ENCODE peak calls at places on chromosomes 16 and 17, in six cellular contexts. H is A549, Y is heart right ventricle, B is BJ, T is keratinocyte, C is psoas muscle. O is an unnamed sample.

GRCh38 chr17:2087597-2088211 is 32.8 kb downstream of the HIC1 start:
- DNase-seq in H (no peak), Y (no peak), B (no peak), T (no peak), C (peak), O (peak)

GRCh38 chr16:48936811-48937210 is 326.8 kb upstream of the N4BP1 start:
- DNase-seq in H (no peak), Y (no peak), B (no peak), T (no peak), C (no peak), O (no peak)

GRCh38 chr17:43368740-43369506 is 29.9 kb upstream of the ARL4D start:
- DNase-seq in H (peak), Y (peak), B (no peak), T (no peak), C (peak), O (peak)

GRCh38 chr17:68491381-68491849 is 20.8 kb upstream of the PRKAR1A start:
- DNase-seq in H (no peak), Y (no peak), B (no peak), T (no peak), C (no peak), O (no peak)

GRCh38 chr16:19589106-19589505 is 33.6 kb downstream of the VPS35L start:
- DNase-seq in H (no peak), Y (no peak), B (no peak), T (no peak), C (no peak), O (no peak)

GRCh38 chr17:47701603-47702002 is 7.6 kb downstream of the TBKBP1 start:
- DNase-seq in H (no peak), Y (no peak), B (no peak), T (no peak), C (no peak), O (no peak)

GRCh38 chr16:87938412-87938949 is 2.2 kb upstream of the CA5A start:
- DNase-seq in H (no peak), Y (no peak), B (no peak), T (no peak), C (peak), O (no peak)

GRCh38 chr17:17098426-17099035 is 56.3 kb downstream of the MPRIP start:
- DNase-seq in H (no peak), Y (peak), B (no peak), T (no peak), C (peak), O (no peak)

GRCh38 chr17:39924691-39925055 is 2.7 kb downstream of the ORMDL3 start:
- DNase-seq in H (no peak), Y (no peak), B (no peak), T (no peak), C (no peak), O (no peak)

GRCh38 chr16:54268766-54269165 is 17.8 kb downstream of the IRX3 start:
- DNase-seq in H (no peak), Y (no peak), B (no peak), T (no peak), C (no peak), O (no peak)

GRCh38 chr17:73776978-73777567 is 132.8 kb upstream of the SDK2 start:
- DNase-seq in H (no peak), Y (no peak), B (no peak), T (no peak), C (no peak), O (no peak)

GRCh38 chr17:8150194-8151119 is 1.7 kb downstream of the PER1 start:
- DNase-seq in H (no peak), Y (peak), B (no peak), T (no peak), C (no peak), O (no peak)

GRCh38 chr16:87723224-87723619 is 42.6 kb downstream of the KLHDC4 start:
- DNase-seq in H (no peak), Y (peak), B (no peak), T (no peak), C (peak), O (peak)

GRCh38 chr17:17906418-17907215 is 65.6 kb downstream of the TOM1L2 start:
- DNase-seq in H (no peak), Y (no peak), B (no peak), T (no peak), C (no peak), O (no peak)

GRCh38 chr17:15284537-15284936 is 19.4 kb upstream of the PMP22 start:
- DNase-seq in H (no peak), Y (no peak), B (no peak), T (no peak), C (no peak), O (no peak)

GRCh38 chr17:80219777-80220708 is at the start of the genes SGSH and SLC26A11:
- DNase-seq in H (peak), Y (peak), B (no peak), T (no peak), C (peak), O (peak)

GRCh38 chr17:46141645-46142044 is 51.6 kb downstream of the KANSL1 start:
- DNase-seq in H (no peak), Y (no peak), B (no peak), T (no peak), C (no peak), O (no peak)

GRCh38 chr17:81246343-81246670 is 7.2 kb downstream of the NDUFAF8 start:
- DNase-seq in H (no peak), Y (peak), B (no peak), T (no peak), C (peak), O (no peak)

GRCh38 chr17:49548506-49549310 is 27.0 kb upstream of the NXPH3 start:
- DNase-seq in H (peak), Y (peak), B (no peak), T (no peak), C (peak), O (peak)

GRCh38 chr16:85935957-85936760 is 37.2 kb downstream of the IRF8 start:
- DNase-seq in H (no peak), Y (no peak), B (no peak), T (no peak), C (peak), O (peak)

GRCh38 chr16:57810197-57811024 is 8.1 kb upstream of the KIFC3 start:
- DNase-seq in H (peak), Y (peak), B (peak), T (no peak), C (peak), O (peak)

GRCh38 chr16:86665319-86665675 is 86.9 kb downstream of the FOXL1 start:
- DNase-seq in H (no peak), Y (no peak), B (no peak), T (no peak), C (no peak), O (no peak)

GRCh38 chr16:89201467-89202377 is 1.4 kb upstream of the SLC22A31 start:
- DNase-seq in H (peak), Y (peak), B (no peak), T (peak), C (peak), O (peak)

GRCh38 chr16:54690710-54691109 is 240.0 kb upstream of the IRX5 start:
- DNase-seq in H (no peak), Y (no peak), B (no peak), T (no peak), C (no peak), O (no peak)

GRCh38 chr17:3447625-3448024 is 14.0 kb upstream of the OR1E2 start:
- DNase-seq in H (no peak), Y (no peak), B (no peak), T (no peak), C (no peak), O (no peak)

GRCh38 chr16:9929313-9929712 is 252.9 kb downstream of the GRIN2A start:
- DNase-seq in H (no peak), Y (no peak), B (no peak), T (no peak), C (no peak), O (peak)

GRCh38 chr16:31333686-31334649 is 21.0 kb upstream of the ITGAX start:
- DNase-seq in H (peak), Y (no peak), B (no peak), T (no peak), C (no peak), O (peak)

GRCh38 chr17:8221663-8222379 is 11.4 kb upstream of the AURKB start:
- DNase-seq in H (peak), Y (peak), B (peak), T (peak), C (peak), O (peak)

GRCh38 chr17:30547778-30548177 is 70.6 kb downstream of the GOSR1 start:
- DNase-seq in H (no peak), Y (no peak), B (no peak), T (no peak), C (no peak), O (no peak)

GRCh38 chr17:65472602-65473001 is 88.8 kb downstream of the AXIN2 start:
- DNase-seq in H (no peak), Y (no peak), B (peak), T (no peak), C (peak), O (no peak)

GRCh38 chr16:12228607-12229499 is 252.3 kb downstream of the SNX29 start:
- DNase-seq in H (peak), Y (peak), B (peak), T (no peak), C (no peak), O (peak)

GRCh38 chr17:8941520-8941919 is 24.0 kb downstream of the PIK3R5 start:
- DNase-seq in H (no peak), Y (no peak), B (no peak), T (no peak), C (no peak), O (no peak)

GRCh38 chr16:88967800-88968588 is 9.0 kb downstream of the CBFA2T3 start:
- DNase-seq in H (no peak), Y (peak), B (no peak), T (no peak), C (peak), O (peak)

GRCh38 chr17:20153231-20153630 is 144.1 kb downstream of the SPECC1 start:
- DNase-seq in H (no peak), Y (no peak), B (no peak), T (no peak), C (no peak), O (peak)

GRCh38 chr16:86490859-86491642 is 19.3 kb upstream of the FOXF1 start:
- DNase-seq in H (no peak), Y (no peak), B (no peak), T (no peak), C (no peak), O (no peak)

GRCh38 chr17:57902800-57903759 is 52.1 kb downstream of the CUEDC1 start:
- DNase-seq in H (peak), Y (peak), B (peak), T (peak), C (peak), O (peak)

GRCh38 chr16:78244131-78244899 is 144.9 kb downstream of the WWOX start:
- DNase-seq in H (no peak), Y (no peak), B (no peak), T (no peak), C (no peak), O (no peak)

GRCh38 chr17:66468241-66469087 is 166.1 kb downstream of the PRKCA start:
- DNase-seq in H (no peak), Y (no peak), B (no peak), T (peak), C (no peak), O (no peak)

GRCh38 chr17:56674401-56674925 is 81.0 kb downstream of the NOG start:
- DNase-seq in H (no peak), Y (no peak), B (no peak), T (no peak), C (no peak), O (no peak)

GRCh38 chr17:56675876-56676660 is 82.6 kb downstream of the NOG start:
- DNase-seq in H (no peak), Y (no peak), B (no peak), T (no peak), C (no peak), O (no peak)

GRCh38 chr17:56679148-56679766 is 85.8 kb downstream of the NOG start:
- DNase-seq in H (peak), Y (no peak), B (no peak), T (no peak), C (peak), O (peak)

GRCh38 chr17:56678249-56679144 is 85.0 kb downstream of the NOG start:
- DNase-seq in H (no peak), Y (no peak), B (no peak), T (no peak), C (no peak), O (no peak)

DNA sequence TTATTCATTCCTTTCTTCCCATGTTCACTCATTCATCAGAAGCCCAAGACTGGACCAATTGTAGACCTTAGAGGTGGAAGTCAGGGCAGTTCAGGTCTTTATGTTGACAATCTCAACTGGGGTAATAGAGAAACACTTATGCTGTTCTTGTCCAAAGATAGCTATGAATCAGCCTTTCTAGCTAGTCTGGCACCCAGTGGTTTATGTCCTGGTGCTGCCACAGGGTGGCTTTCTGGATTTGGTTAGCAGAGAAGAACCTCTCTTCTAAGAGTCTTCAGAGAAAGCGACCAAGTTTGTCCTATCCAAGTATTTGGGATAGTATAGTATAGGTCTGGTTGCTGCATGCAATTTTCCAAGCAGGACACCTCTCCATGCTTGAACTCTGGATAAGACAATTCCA is 83.3 kb downstream of the NOG start:
- DNase-seq in H (no peak), Y (no peak), B (no peak), T (no peak), C (no peak), O (no peak)
- TF ChIP-seq CTCF in H (peak), Y (no peak), B (peak), T (peak), C (peak), O (no peak)

GRCh38 chr17:32722733-32723132 is 154.2 kb downstream of the MYO1D start:
- DNase-seq in H (no peak), Y (no peak), B (no peak), T (no peak), C (no peak), O (no peak)

GRCh38 chr17:32723310-32723955 is 153.5 kb downstream of the MYO1D start:
- DNase-seq in H (no peak), Y (no peak), B (no peak), T (no peak), C (no peak), O (no peak)

GRCh38 chr17:32720671-32721070 is 156.3 kb downstream of the MYO1D start:
- DNase-seq in H (no peak), Y (no peak), B (no peak), T (no peak), C (no peak), O (no peak)

GRCh38 chr17:32719702-32720101 is 157.2 kb downstream of the MYO1D start:
- DNase-seq in H (no peak), Y (no peak), B (no peak), T (no peak), C (no peak), O (no peak)

GRCh38 chr17:32725697-32726096 is 151.2 kb downstream of the MYO1D start:
- DNase-seq in H (no peak), Y (no peak), B (no peak), T (no peak), C (no peak), O (no peak)
- TF ChIP-seq CTCF in H (no peak), Y (no peak), B (no peak), T (no peak), C (no peak), O (no peak)

GRCh38 chr17:60586288-60586974 is 13.6 kb upstream of the PPM1D start:
- DNase-seq in H (no peak), Y (no peak), B (no peak), T (no peak), C (no peak), O (no peak)
- TF ChIP-seq CTCF in H (peak), Y (no peak), B (peak), T (peak), C (no peak), O (peak)

GRCh38 chr17:42130310-42130936 is 7.8 kb downstream of the HSPB9 start:
- DNase-seq in H (no peak), Y (no peak), B (no peak), T (no peak), C (no peak), O (no peak)
- TF ChIP-seq CTCF in H (no peak), Y (no peak), B (no peak), T (no peak), C (no peak), O (no peak)

GRCh38 chr17:51467336-51467735 is 207.0 kb downstream of the UTP18 start:
- DNase-seq in H (no peak), Y (no peak), B (no peak), T (no peak), C (no peak), O (no peak)

GRCh38 chr17:51455931-51456330 is 195.6 kb downstream of the UTP18 start:
- DNase-seq in H (no peak), Y (no peak), B (no peak), T (no peak), C (no peak), O (no peak)

GRCh38 chr17:51456942-51457341 is 196.6 kb downstream of the UTP18 start:
- DNase-seq in H (no peak), Y (no peak), B (no peak), T (no peak), C (no peak), O (no peak)

GRCh38 chr17:51461578-51462004 is 201.2 kb downstream of the UTP18 start:
- DNase-seq in H (peak), Y (peak), B (no peak), T (peak), C (peak), O (peak)
- TF ChIP-seq CTCF in H (peak), Y (no peak), B (peak), T (peak), C (peak), O (peak)

GRCh38 chr17:409308-409847 is 56.8 kb upstream of the RPH3AL start:
- DNase-seq in H (no peak), Y (no peak), B (no peak), T (no peak), C (no peak), O (no peak)

GRCh38 chr17:409848-410673 is 57.5 kb upstream of the RPH3AL start:
- DNase-seq in H (peak), Y (peak), B (peak), T (peak), C (peak), O (peak)

GRCh38 chr17:412211-413015 is 59.8 kb upstream of the RPH3AL start:
- DNase-seq in H (peak), Y (no peak), B (peak), T (no peak), C (no peak), O (peak)

GRCh38 chr17:411416-412120 is 59.0 kb upstream of the RPH3AL start:
- DNase-seq in H (no peak), Y (no peak), B (no peak), T (no peak), C (no peak), O (no peak)

DNA sequence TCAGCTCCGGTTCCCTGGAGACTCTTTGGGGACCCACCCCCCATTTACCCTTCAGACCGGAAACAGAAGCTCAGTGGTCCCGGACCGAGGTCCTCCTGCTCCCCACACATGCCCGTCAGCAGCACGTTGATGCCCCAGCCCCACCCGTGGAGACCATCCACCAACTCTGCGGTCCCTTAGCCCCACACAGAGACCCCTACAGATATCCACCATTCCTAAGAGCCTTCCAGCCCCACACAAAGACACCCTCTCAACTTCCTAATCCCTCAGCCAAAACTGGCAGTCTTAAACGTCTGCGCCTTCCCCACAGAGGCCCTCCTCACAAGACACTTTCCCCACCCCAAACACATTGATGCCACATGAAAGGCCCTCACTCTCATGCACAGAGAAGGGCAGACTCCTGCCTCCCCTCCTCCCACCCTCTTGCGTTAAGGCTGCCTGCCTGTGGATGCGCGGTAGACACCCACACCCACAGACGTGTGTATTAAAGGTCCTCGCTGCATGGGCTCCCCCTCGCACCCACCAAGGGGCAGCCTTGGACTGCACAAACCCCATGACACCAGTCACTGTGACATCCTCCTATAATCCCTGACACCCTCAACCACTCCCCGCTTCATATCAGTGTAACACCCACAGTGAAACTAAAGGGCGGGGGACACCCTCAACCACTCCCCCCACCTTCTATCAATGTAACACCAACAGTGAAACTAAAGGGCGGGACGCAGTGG is 58.2 kb upstream of the RPH3AL start:
- DNase-seq in H (no peak), Y (no peak), B (no peak), T (no peak), C (no peak), O (no peak)
- TF ChIP-seq CTCF in H (no peak), Y (no peak), B (no peak), T (no peak), C (no peak), O (no peak)

GRCh38 chr16:84687715-84688114 is 12.1 kb upstream of the USP10 start:
- DNase-seq in H (no peak), Y (no peak), B (peak), T (no peak), C (no peak), O (peak)
- TF ChIP-seq CTCF in H (no peak), Y (no peak), B (no peak), T (no peak), C (no peak), O (no peak)

DNA sequence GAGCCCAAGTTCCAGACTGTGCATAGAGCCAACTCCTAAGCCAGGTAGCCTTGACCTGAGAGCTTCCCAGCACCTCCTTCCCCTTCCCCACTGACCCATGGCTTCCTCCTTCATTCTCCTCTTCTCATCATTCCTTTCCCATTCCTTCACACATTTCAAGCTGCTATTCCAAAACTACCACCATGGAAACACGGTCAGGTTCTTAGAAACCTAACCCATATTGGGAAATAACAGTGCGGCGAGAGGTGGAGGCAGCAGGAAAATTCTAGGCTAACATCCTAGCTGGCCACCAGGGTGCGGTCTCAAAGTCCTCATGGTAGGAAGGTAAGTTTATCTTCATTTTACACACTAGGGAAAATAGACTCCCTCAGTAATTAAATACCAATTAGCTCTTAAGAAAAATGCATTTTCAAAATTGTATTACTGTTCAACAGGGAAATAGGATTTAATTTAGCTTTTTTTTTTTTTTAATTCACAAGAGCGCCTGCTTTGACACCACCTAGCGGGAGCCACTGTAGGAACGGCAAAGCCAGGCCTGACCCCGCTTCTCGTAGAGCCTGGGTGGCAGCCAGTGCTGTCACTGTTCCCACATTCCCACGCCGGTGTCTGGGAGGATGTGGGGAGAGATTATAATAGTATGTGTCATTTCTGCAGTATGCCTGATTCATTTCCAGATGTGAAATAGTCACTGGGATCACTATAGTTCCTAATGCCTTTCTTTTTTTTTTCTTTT is 14.0 kb upstream of the SPHK1 start:
- DNase-seq in H (peak), Y (peak), B (peak), T (peak), C (peak), O (no peak)
- TF ChIP-seq CTCF in H (peak), Y (peak), B (peak), T (peak), C (peak), O (no peak)

O was measured in GM10248.